ENCODE peak calls at places on chromosomes 4 and X, in nine cellular contexts. F is GM12878; S is spleen; O is naive thymus-derived CD8-positive, alpha-beta T cell; T is amniotic stem cell; C is ACHN; W is HT1080; B is effector CD4-positive, alpha-beta T cell; L is head of caudate nucleus. H is an unnamed sample.

GRCh38 chr4:137526681-137527080 is 5.6 kb downstream of the PCDH18 start:
- DNase-seq in F (no peak), S (no peak), O (no peak), T (no peak), C (no peak), W (no peak), B (no peak), L (no peak), H (no peak)

GRCh38 chrX:67555578-67556203 is 11.9 kb downstream of the AR start:
- DNase-seq in F (no peak), S (no peak), O (no peak), T (peak), C (peak), W (peak), B (no peak), L (peak), H (no peak)

GRCh38 chr4:109665783-109666455 is 37.3 kb downstream of the CASP6 start:
- DNase-seq in F (no peak), S (no peak), O (no peak), T (no peak), C (no peak), W (no peak), B (no peak), L (no peak), H (no peak)

GRCh38 chr4:1187182-1187581 is 14.8 kb upstream of the SPON2 start:
- DNase-seq in F (no peak), S (no peak), O (peak), T (no peak), C (no peak), W (no peak), B (no peak), L (no peak), H (no peak)

GRCh38 chr4:143270266-143270838 is 66.3 kb upstream of the GAB1 start:
- DNase-seq in F (no peak), S (no peak), O (no peak), T (no peak), C (no peak), W (no peak), B (no peak), L (no peak), H (no peak)

GRCh38 chrX:40158036-40158706 is 60.4 kb upstream of the BCOR start:
- DNase-seq in F (no peak), S (peak), O (no peak), T (no peak), C (peak), W (no peak), B (no peak), L (no peak), H (no peak)

GRCh38 chr4:147129687-147130086 is 184.0 kb upstream of the TTC29 start:
- DNase-seq in F (no peak), S (no peak), O (no peak), T (no peak), C (no peak), W (no peak), B (no peak), L (no peak), H (no peak)

GRCh38 chrX:110791206-110791605 is 4.4 kb downstream of the CHRDL1 start:
- DNase-seq in F (no peak), S (no peak), O (no peak), T (no peak), C (no peak), W (no peak), B (no peak), L (no peak), H (no peak)

GRCh38 chr4:25163216-25163615 is 3.0 kb upstream of the SEPSECS start:
- DNase-seq in F (no peak), S (no peak), O (no peak), T (no peak), C (no peak), W (no peak), B (no peak), L (no peak), H (no peak)

GRCh38 chr4:169652535-169652934 is 32.2 kb downstream of the CLCN3 start:
- DNase-seq in F (no peak), S (no peak), O (no peak), T (no peak), C (no peak), W (no peak), B (no peak), L (no peak), H (no peak)

GRCh38 chrX:119943185-119943988 is at the start of gene NKAP:
- DNase-seq in F (peak), S (peak), O (peak), T (peak), C (peak), W (peak), B (peak), L (peak), H (peak)

GRCh38 chrX:68443155-68443868 is 10.0 kb upstream of the OPHN1 start:
- DNase-seq in F (peak), S (no peak), O (no peak), T (no peak), C (peak), W (peak), B (no peak), L (no peak), H (no peak)

GRCh38 chr4:11446156-11446811 is 17.6 kb upstream of the HS3ST1 start:
- DNase-seq in F (no peak), S (no peak), O (no peak), T (no peak), C (no peak), W (peak), B (no peak), L (no peak), H (no peak)

GRCh38 chrX:143754183-143754582 is 33.6 kb upstream of the SPANXN2 start:
- DNase-seq in F (no peak), S (no peak), O (no peak), T (no peak), C (no peak), W (peak), B (no peak), L (no peak), H (no peak)

GRCh38 chrX:74119016-74119910 is 184.7 kb upstream of the ZCCHC13 start:
- DNase-seq in F (no peak), S (no peak), O (no peak), T (no peak), C (no peak), W (peak), B (no peak), L (no peak), H (no peak)

GRCh38 chr4:40621229-40621591 is 8.5 kb downstream of the RBM47 start:
- DNase-seq in F (peak), S (no peak), O (no peak), T (no peak), C (no peak), W (no peak), B (no peak), L (no peak), H (no peak)

GRCh38 chr4:56129431-56129861 is 180.7 kb downstream of the CEP135 start:
- DNase-seq in F (no peak), S (no peak), O (no peak), T (no peak), C (peak), W (no peak), B (no peak), L (no peak), H (no peak)

GRCh38 chr4:76570141-76570989 is 135.3 kb downstream of the SHROOM3 start:
- DNase-seq in F (no peak), S (no peak), O (no peak), T (peak), C (peak), W (peak), B (no peak), L (no peak), H (no peak)

GRCh38 chr4:125444166-125444565 is 129.4 kb downstream of the FAT4 start:
- DNase-seq in F (no peak), S (no peak), O (no peak), T (no peak), C (no peak), W (no peak), B (no peak), L (no peak), H (no peak)

GRCh38 chr4:186723207-186724047 is at the start of gene FAT1:
- DNase-seq in F (no peak), S (no peak), O (no peak), T (peak), C (peak), W (peak), B (no peak), L (peak), H (peak)

GRCh38 chr4:118927976-118928375 is 39.3 kb downstream of the SYNPO2 start:
- DNase-seq in F (no peak), S (no peak), O (no peak), T (no peak), C (no peak), W (no peak), B (no peak), L (peak), H (no peak)

GRCh38 chr4:185235480-185236154 is 26.2 kb downstream of the SNX25 start:
- DNase-seq in F (no peak), S (no peak), O (no peak), T (no peak), C (no peak), W (no peak), B (no peak), L (no peak), H (no peak)

GRCh38 chr4:163166041-163166579 is 580 bp downstream of the NAF1 start:
- DNase-seq in F (no peak), S (peak), O (peak), T (no peak), C (peak), W (peak), B (peak), L (peak), H (peak)

GRCh38 chr4:144732584-144733130 is 86.7 kb downstream of the HHIP start:
- DNase-seq in F (no peak), S (no peak), O (no peak), T (no peak), C (no peak), W (peak), B (no peak), L (no peak), H (no peak)

GRCh38 chr4:168945291-168945690 is 64.8 kb downstream of the CBR4 start:
- DNase-seq in F (no peak), S (no peak), O (no peak), T (no peak), C (no peak), W (no peak), B (no peak), L (no peak), H (no peak)

GRCh38 chr4:82733636-82734035 is 65.0 kb downstream of the SCD5 start:
- DNase-seq in F (no peak), S (no peak), O (no peak), T (no peak), C (peak), W (peak), B (no peak), L (no peak), H (no peak)

GRCh38 chr4:163191999-163192398 is 25.3 kb upstream of the NAF1 start:
- DNase-seq in F (no peak), S (no peak), O (no peak), T (no peak), C (peak), W (peak), B (no peak), L (no peak), H (no peak)

GRCh38 chr4:76696109-76696508 is 201.8 kb downstream of the SOWAHB start:
- DNase-seq in F (no peak), S (no peak), O (no peak), T (no peak), C (no peak), W (peak), B (no peak), L (no peak), H (no peak)

GRCh38 chr4:124902111-124902510 is 189.6 kb upstream of the ANKRD50 start:
- DNase-seq in F (no peak), S (no peak), O (no peak), T (no peak), C (no peak), W (no peak), B (no peak), L (no peak), H (no peak)